ENCODE peak calls at places on chromosomes 7 and 10, in four cellular contexts. One of them, this sample, is unnamed. For H3K36me3, the result is how much of the 10 kb centered on the place peaks cover.

GRCh38 chr10:91201213-91201996 is 19.1 kb upstream of the PCGF5 start:
- DNase-seq in HepG2: no peak
- DNase-seq in H1: no peak
- DNase-seq in HCT116: no peak
- DNase-seq in this sample: no peak

GRCh38 chr7:92260248-92260781 is 14.5 kb downstream of the ANKIB1 start:
- DNase-seq in H1: no peak
- DNase-seq in HepG2: no peak
- DNase-seq in HCT116: peak
- DNase-seq in this sample: no peak

GRCh38 chr7:152899482-152900166 is 140.1 kb downstream of the ACTR3B start:
- DNase-seq in H1: no peak
- DNase-seq in HCT116: no peak
- DNase-seq in HepG2: peak
- DNase-seq in this sample: no peak

GRCh38 chr10:51879238-51879637 is 179.8 kb upstream of the CSTF2T start:
- DNase-seq in HCT116: no peak
- DNase-seq in H1: no peak
- DNase-seq in HepG2: no peak
- DNase-seq in this sample: no peak

GRCh38 chr10:21929070-21929469 is 74.5 kb downstream of the DNAJC1 start:
- DNase-seq in HepG2: no peak
- DNase-seq in H1: no peak
- DNase-seq in HCT116: no peak
- DNase-seq in this sample: no peak

GRCh38 chr7:70520604-70521003 is 611.3 kb upstream of the GALNT17 start:
- DNase-seq in HepG2: peak
- DNase-seq in HCT116: no peak
- DNase-seq in H1: no peak
- DNase-seq in this sample: no peak

GRCh38 chr7:375491-375821 is 85.5 kb downstream of the FOXL3 start:
- DNase-seq in HepG2: no peak
- DNase-seq in HCT116: no peak
- DNase-seq in H1: no peak
- DNase-seq in this sample: no peak

GRCh38 chr10:73625004-73625883 is 16.0 kb downstream of the MYOZ1 start:
- DNase-seq in H1: no peak
- DNase-seq in HCT116: no peak
- DNase-seq in HepG2: no peak
- DNase-seq in this sample: peak

GRCh38 chr7:146116452-146117219 is at the start of gene CNTNAP2:
- DNase-seq in H1: peak
- DNase-seq in HepG2: no peak
- DNase-seq in HCT116: no peak
- DNase-seq in this sample: peak

GRCh38 chr10:34789993-34790506 is 25.0 kb downstream of the PARD3 start:
- DNase-seq in HCT116: no peak
- DNase-seq in H1: no peak
- DNase-seq in HepG2: peak
- DNase-seq in this sample: no peak

GRCh38 chr7:50795831-50796230 is 13.1 kb upstream of the GRB10 start:
- DNase-seq in H1: no peak
- DNase-seq in HepG2: no peak
- DNase-seq in HCT116: no peak
- DNase-seq in this sample: no peak

GRCh38 chr10:69392481-69393000 is 24.2 kb downstream of the TACR2 start:
- DNase-seq in H1: peak
- DNase-seq in HCT116: peak
- DNase-seq in HepG2: peak
- DNase-seq in this sample: peak

GRCh38 chr10:260819-261429 is 125.7 kb downstream of the ZMYND11 start:
- DNase-seq in HCT116: no peak
- DNase-seq in HepG2: no peak
- DNase-seq in H1: no peak
- DNase-seq in this sample: no peak

GRCh38 chr7:10707519-10707918 is 266.2 kb upstream of the PHF14 start:
- DNase-seq in H1: no peak
- DNase-seq in HCT116: no peak
- DNase-seq in HepG2: no peak
- DNase-seq in this sample: no peak

GRCh38 chr7:152871678-152872060 is 112.1 kb downstream of the ACTR3B start:
- DNase-seq in HCT116: no peak
- DNase-seq in HepG2: no peak
- DNase-seq in H1: no peak
- DNase-seq in this sample: no peak

GRCh38 chr10:18377898-18378297 is 237.7 kb downstream of the CACNB2 start:
- DNase-seq in H1: no peak
- DNase-seq in HCT116: no peak
- DNase-seq in HepG2: no peak
- DNase-seq in this sample: no peak

GRCh38 chr10:34171957-34172527 is 643.1 kb downstream of the PARD3 start:
- DNase-seq in H1: no peak
- DNase-seq in HepG2: no peak
- DNase-seq in HCT116: no peak
- DNase-seq in this sample: no peak

GRCh38 chr7:96407427-96407826 is 85.5 kb upstream of the SLC25A13 start:
- DNase-seq in H1: no peak
- DNase-seq in HepG2: no peak
- DNase-seq in HCT116: no peak
- DNase-seq in this sample: no peak

GRCh38 chr10:44352316-44353127 is 32.4 kb downstream of the CXCL12 start:
- DNase-seq in H1: no peak
- DNase-seq in HCT116: no peak
- DNase-seq in HepG2: no peak
- DNase-seq in this sample: no peak

GRCh38 chr7:139718859-139719258 is 58.9 kb downstream of the HIPK2 start:
- DNase-seq in H1: no peak
- DNase-seq in HepG2: no peak
- DNase-seq in HCT116: no peak
- DNase-seq in this sample: no peak

GRCh38 chr10:58698777-58699356 is 186.2 kb downstream of the BICC1 start:
- DNase-seq in H1: no peak
- DNase-seq in HepG2: no peak
- DNase-seq in HCT116: no peak
- DNase-seq in this sample: no peak

GRCh38 chr7:35831208-35831607 is 30.4 kb downstream of the SEPTIN7 start:
- DNase-seq in HepG2: peak
- DNase-seq in H1: no peak
- DNase-seq in HCT116: no peak
- DNase-seq in this sample: no peak

GRCh38 chr10:42753507-42754154 is 29.0 kb upstream of the BMS1 start:
- DNase-seq in HCT116: no peak
- DNase-seq in HepG2: no peak
- DNase-seq in H1: no peak
- DNase-seq in this sample: no peak

GRCh38 chr7:143490719-143491306 is 13.1 kb downstream of the TAS2R41 start:
- DNase-seq in H1: no peak
- DNase-seq in HepG2: peak
- DNase-seq in HCT116: no peak
- DNase-seq in this sample: peak

GRCh38 chr7:95749515-95749914 is 22.8 kb upstream of the DYNC1I1 start:
- DNase-seq in H1: no peak
- DNase-seq in HCT116: no peak
- DNase-seq in HepG2: no peak
- DNase-seq in this sample: no peak

GRCh38 chr10:58414270-58415041 is 29.2 kb downstream of the TFAM start:
- DNase-seq in HepG2: peak
- DNase-seq in HCT116: no peak
- DNase-seq in H1: no peak
- DNase-seq in this sample: no peak

GRCh38 chr7:38660427-38661099 is 29.4 kb upstream of the AMPH start:
- DNase-seq in HepG2: peak
- DNase-seq in HCT116: peak
- DNase-seq in H1: no peak
- DNase-seq in this sample: peak

GRCh38 chr7:28768577-28769147 is 189.5 kb downstream of the TRIL start:
- DNase-seq in HepG2: no peak
- DNase-seq in HCT116: no peak
- DNase-seq in H1: no peak
- DNase-seq in this sample: no peak

GRCh38 chr10:58622286-58622685 is 109.6 kb downstream of the BICC1 start:
- DNase-seq in H1: no peak
- DNase-seq in HepG2: no peak
- DNase-seq in HCT116: no peak
- DNase-seq in this sample: no peak

DNA sequence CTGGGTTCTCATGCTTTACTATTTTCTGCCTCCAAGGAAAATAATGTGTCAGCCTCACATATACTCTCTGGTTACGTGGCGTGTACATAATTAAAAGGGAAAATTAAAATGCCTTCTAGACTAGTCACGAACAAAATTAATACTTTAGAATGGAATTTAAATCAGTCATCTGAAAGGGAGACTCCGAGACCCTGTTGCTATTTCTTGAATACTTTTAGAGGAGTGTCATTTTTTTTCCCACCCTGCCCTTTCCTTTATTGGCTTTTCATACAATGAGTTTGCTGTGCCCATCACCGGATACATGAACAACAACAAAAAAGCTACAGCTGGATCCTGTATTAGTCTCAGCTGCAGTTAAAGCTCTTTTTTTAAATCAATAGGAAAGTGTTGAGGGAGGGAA is 20.1 kb downstream of the CYTH3 start:
- DNase-seq in HCT116: no peak
- DNase-seq in HepG2: no peak
- DNase-seq in H1: no peak
- DNase-seq in this sample: no peak
- TF ChIP-seq ZNF274 in HCT116: no peak
- TF ChIP-seq ZNF274 in HepG2: no peak
- TF ChIP-seq ZNF274 in H1: no peak
- TF ChIP-seq ZNF274 in this sample: no peak

DNA sequence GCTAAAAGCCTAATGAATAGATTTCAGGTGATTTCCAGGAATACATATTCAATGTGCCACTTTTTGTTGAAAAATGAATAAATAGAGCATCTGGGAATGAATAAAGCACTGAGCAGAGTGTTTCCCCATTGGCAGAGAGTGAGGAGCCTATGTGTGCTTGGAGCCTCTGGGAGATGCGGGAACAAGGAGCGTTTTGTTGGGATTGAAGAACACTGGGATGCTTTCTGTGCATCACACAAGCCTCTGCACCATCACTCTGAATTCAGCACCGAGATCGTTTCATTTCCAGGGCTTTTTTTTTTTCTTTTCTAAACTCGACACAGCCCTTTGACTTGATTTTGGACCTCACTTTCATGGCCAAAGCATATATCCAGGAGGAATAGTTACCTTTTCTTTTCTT is 111.4 kb downstream of the BAMBI start:
- DNase-seq in HepG2: no peak
- DNase-seq in HCT116: no peak
- DNase-seq in H1: no peak
- DNase-seq in this sample: no peak
- H3K36me3 ChIP-seq in HepG2: under half
- H3K36me3 ChIP-seq in HCT116: under half
- H3K36me3 ChIP-seq in H1: under half
- H3K36me3 ChIP-seq in this sample: under half

GRCh38 chr7:150363872-150364271 is 4.8 kb upstream of the REPIN1 start:
- DNase-seq in HepG2: no peak
- DNase-seq in H1: no peak
- DNase-seq in HCT116: no peak
- DNase-seq in this sample: no peak
- H3K4me3 ChIP-seq in HepG2: no peak
- H3K4me3 ChIP-seq in H1: no peak
- H3K4me3 ChIP-seq in HCT116: no peak
- H3K4me3 ChIP-seq in this sample: no peak

DNA sequence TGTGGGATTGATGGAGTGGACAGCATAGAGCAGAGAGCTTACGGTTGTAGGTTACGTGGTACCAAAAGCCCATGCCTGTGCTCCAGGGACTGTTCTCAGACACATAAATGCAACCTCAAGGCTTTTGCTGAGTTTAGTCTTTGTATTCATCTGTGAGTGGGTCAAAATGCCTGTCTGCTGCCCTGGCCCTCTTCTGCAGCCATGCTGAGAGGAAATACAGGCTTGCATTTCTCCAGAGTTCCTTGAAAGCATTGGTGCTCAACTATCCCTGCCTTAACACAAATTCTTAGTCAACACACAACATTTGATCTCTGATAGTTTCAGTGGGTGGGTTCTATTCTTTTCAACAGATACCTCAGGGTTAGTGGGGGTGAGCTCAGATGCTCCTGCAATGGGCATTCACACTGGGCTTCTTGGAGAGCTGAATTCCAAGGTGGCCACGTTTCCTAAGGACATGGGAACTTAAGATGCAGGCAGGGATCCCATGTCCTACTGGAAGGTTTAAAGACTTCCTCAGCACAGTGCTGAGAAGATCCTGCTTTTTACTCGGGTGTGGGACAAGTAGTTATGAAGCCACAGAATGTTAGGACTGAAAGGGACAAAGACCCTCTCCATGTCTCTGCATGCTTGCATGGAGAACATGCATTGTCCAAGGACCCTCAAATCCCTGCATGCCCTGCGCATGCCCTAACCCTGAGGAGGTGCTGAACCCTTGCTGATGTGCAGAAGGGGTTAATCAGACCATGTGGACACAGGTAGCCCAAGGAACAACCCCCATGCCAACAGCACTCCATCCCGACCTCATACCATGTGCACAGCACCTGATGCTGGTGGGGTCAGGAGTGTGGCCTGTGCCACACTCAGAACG is 15.5 kb downstream of the IL2RA start:
- DNase-seq in HepG2: no peak
- DNase-seq in H1: no peak
- DNase-seq in HCT116: no peak
- DNase-seq in this sample: no peak
- TF ChIP-seq ZNF274 in HepG2: no peak
- TF ChIP-seq ZNF274 in H1: no peak
- TF ChIP-seq ZNF274 in HCT116: no peak
- TF ChIP-seq ZNF274 in this sample: no peak

DNA sequence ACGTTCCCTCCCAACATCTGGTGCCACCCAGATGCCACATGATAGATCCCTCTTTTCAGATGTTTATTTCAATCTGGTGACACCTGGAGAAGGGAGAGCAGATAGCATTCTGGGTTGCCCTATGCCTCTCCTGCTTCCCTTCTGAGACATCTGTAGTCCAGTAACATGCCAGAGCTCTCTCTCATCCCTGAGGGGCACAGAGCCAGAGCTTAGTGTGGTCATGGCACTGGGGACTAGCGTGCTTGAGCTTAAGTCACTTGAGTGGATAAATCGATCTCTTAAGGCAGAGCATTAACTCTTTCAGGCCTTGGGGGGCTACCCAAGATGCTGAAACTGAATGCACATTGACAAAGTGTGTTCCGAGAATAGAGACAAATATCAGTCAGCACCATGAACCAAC is 47.9 kb downstream of the WNT2 start:
- DNase-seq in H1: no peak
- DNase-seq in HepG2: no peak
- DNase-seq in HCT116: no peak
- DNase-seq in this sample: no peak
- H3K36me3 ChIP-seq in H1: under half
- H3K36me3 ChIP-seq in HepG2: under half
- H3K36me3 ChIP-seq in HCT116: under half
- H3K36me3 ChIP-seq in this sample: under half

GRCh38 chr7:66683770-66684123 is 55.1 kb downstream of the KCTD7 start:
- DNase-seq in HepG2: no peak
- DNase-seq in HCT116: no peak
- DNase-seq in H1: no peak
- DNase-seq in this sample: no peak
- H3K4me3 ChIP-seq in HepG2: no peak
- H3K4me3 ChIP-seq in HCT116: no peak
- H3K4me3 ChIP-seq in H1: no peak
- H3K4me3 ChIP-seq in this sample: no peak

This sample was measured in NT2/D1.